ENCODE peak calls at places on chromosomes 4 and X, in nine cellular contexts. S is head of caudate nucleus, I is NCI-H1436, R is NCI-H1092 treated with DMSO at 0.1 percent for 48 hours, L is endothelial cell, Y is NAMALWA, A is AG08396, O is T-helper 2 cell, X is KG1. T is an unnamed sample.
A peak's percentile ranks its signal among the peaks of the same experiment; 100 is the strongest.

GRCh38 chr4:55857586-55857985 is 4.1 kb downstream of the EXOC1 start:
- DNase-seq in R (no peak), O (no peak), X (no peak), L (no peak), A (no peak), S (no peak), Y (no peak), I (no peak), T (no peak)

GRCh38 chr4:94995684-94996394 is 238.1 kb downstream of the BMPR1B start:
- DNase-seq in S (peak; percentile 27), L (no peak), I (no peak), R (no peak), X (no peak), Y (peak; percentile 6), O (no peak), A (peak; percentile 17), T (no peak)

GRCh38 chr4:169229571-169230028 is 41.2 kb downstream of the SH3RF1 start:
- DNase-seq in R (peak; percentile 12), O (no peak), A (peak; percentile 71), S (peak; percentile 30), X (no peak), Y (no peak), L (no peak), I (peak; percentile 47), T (no peak)

GRCh38 chr4:114236370-114236769 is 256.9 kb upstream of the ARSJ start:
- DNase-seq in Y (no peak), O (no peak), S (no peak), R (no peak), L (no peak), I (no peak), X (no peak), A (no peak), T (no peak)

GRCh38 chr4:152919826-152920225 is 16.3 kb upstream of the FHDC1 start:
- DNase-seq in O (no peak), I (no peak), Y (no peak), L (no peak), S (no peak), R (no peak), A (no peak), X (no peak), T (no peak)

GRCh38 chr4:1720163-1720983 is 750 bp downstream of the TMEM129 start:
- DNase-seq in S (peak; percentile 52), R (no peak), A (peak; percentile 68), Y (peak; percentile 56), O (no peak), I (no peak), L (peak; percentile 61), X (peak; percentile 22), T (peak; percentile 33)

GRCh38 chrX:65635371-65635770 is 32.1 kb upstream of the MSN start:
- DNase-seq in X (no peak), I (no peak), L (no peak), R (no peak), Y (no peak), S (no peak), O (no peak), A (peak; percentile 36), T (no peak)

GRCh38 chr4:109011241-109012031 is 248.6 kb upstream of the ETNPPL start:
- DNase-seq in S (no peak), A (no peak), X (no peak), Y (no peak), O (no peak), L (no peak), I (no peak), R (no peak), T (no peak)

GRCh38 chrX:47026198-47026597 is 52.0 kb upstream of the RGN start:
- DNase-seq in R (no peak), Y (no peak), X (no peak), O (no peak), S (no peak), I (no peak), L (no peak), A (no peak), T (no peak)

GRCh38 chr4:23213198-23213597 is 520.5 kb downstream of the GBA3 start:
- DNase-seq in X (no peak), R (no peak), O (no peak), L (no peak), A (no peak), I (no peak), S (no peak), Y (no peak), T (no peak)

GRCh38 chr4:6272863-6273660 is 3.4 kb downstream of the WFS1 start:
- DNase-seq in X (no peak), A (peak; percentile 90), R (no peak), Y (no peak), O (no peak), I (no peak), S (no peak), L (no peak), T (no peak)

GRCh38 chr4:185086053-185086452 is 57.0 kb upstream of the SLC25A4 start:
- DNase-seq in L (peak; percentile 11), X (no peak), S (no peak), R (no peak), I (no peak), A (no peak), O (no peak), Y (no peak), T (no peak)

GRCh38 chr4:168707205-168707604 is 210.4 kb downstream of the PALLD start:
- DNase-seq in X (no peak), O (no peak), S (no peak), R (no peak), I (no peak), Y (no peak), L (no peak), A (no peak), T (no peak)

GRCh38 chr4:111806331-111806730 is 338.9 kb upstream of the FAM241A start:
- DNase-seq in R (no peak), L (peak; percentile 58), Y (peak; percentile 18), S (no peak), O (no peak), I (no peak), X (no peak), A (no peak), T (no peak)

GRCh38 chrX:4277122-4277521 is 563.7 kb upstream of the PRKX start:
- DNase-seq in R (no peak), S (no peak), O (no peak), L (no peak), X (no peak), I (no peak), A (no peak), Y (peak; percentile 34), T (no peak)

GRCh38 chr4:55887594-55887993 is 34.1 kb downstream of the EXOC1 start:
- DNase-seq in R (no peak), L (no peak), S (no peak), A (no peak), O (no peak), Y (peak; percentile 47), I (no peak), X (no peak), T (no peak)

GRCh38 chr4:180669637-180670036 is 1573.6 kb upstream of the TENM3 start:
- DNase-seq in R (no peak), X (no peak), S (no peak), L (no peak), A (no peak), O (no peak), I (no peak), Y (no peak), T (no peak)

GRCh38 chrX:40087574-40088298 is 10.0 kb downstream of the BCOR start:
- DNase-seq in L (no peak), A (no peak), X (no peak), O (no peak), R (no peak), I (no peak), S (no peak), Y (no peak), T (no peak)

GRCh38 chr4:116531026-116531425 is 554.4 kb downstream of the TRAM1L1 start:
- DNase-seq in I (no peak), O (no peak), R (no peak), X (no peak), Y (no peak), S (no peak), L (no peak), A (no peak), T (no peak)

T was measured in CD8-positive, alpha-beta memory T cell.